ENCODE peak calls at places on chromosomes 11 and 22, in six cellular contexts. One of them, this sample, is unnamed.

GRCh38 chr11:46472662-46472994 is 81.1 kb upstream of the CHRM4 start:
- DNase-seq in endothelial cell of umbilical vein: no peak
- DNase-seq in K562: no peak
- DNase-seq in WTC11: no peak
- DNase-seq in H1: no peak
- DNase-seq in A549: no peak
- DNase-seq in this sample: peak

GRCh38 chr11:112694813-112695212 is 266.4 kb upstream of the NCAM1 start:
- DNase-seq in A549: peak
- DNase-seq in endothelial cell of umbilical vein: no peak
- DNase-seq in WTC11: no peak
- DNase-seq in H1: no peak
- DNase-seq in K562: no peak
- DNase-seq in this sample: no peak

GRCh38 chr11:92693146-92693545 is 276.3 kb upstream of the MTNR1B start:
- DNase-seq in A549: no peak
- DNase-seq in K562: no peak
- DNase-seq in H1: no peak
- DNase-seq in WTC11: no peak
- DNase-seq in endothelial cell of umbilical vein: no peak
- DNase-seq in this sample: no peak

GRCh38 chr11:124762077-124762623 is at the start of gene ESAM:
- DNase-seq in A549: peak
- DNase-seq in WTC11: peak
- DNase-seq in K562: peak
- DNase-seq in H1: peak
- DNase-seq in endothelial cell of umbilical vein: no peak
- DNase-seq in this sample: no peak

GRCh38 chr11:124884340-124884739 is 13.3 kb downstream of the ROBO4 start:
- DNase-seq in endothelial cell of umbilical vein: no peak
- DNase-seq in WTC11: no peak
- DNase-seq in A549: no peak
- DNase-seq in H1: no peak
- DNase-seq in K562: no peak
- DNase-seq in this sample: no peak

GRCh38 chr11:117614695-117615094 is 182.3 kb downstream of the DSCAML1 start:
- DNase-seq in H1: no peak
- DNase-seq in endothelial cell of umbilical vein: no peak
- DNase-seq in K562: no peak
- DNase-seq in A549: no peak
- DNase-seq in WTC11: peak
- DNase-seq in this sample: no peak

GRCh38 chr11:3199537-3200295 is 18.9 kb downstream of the MRGPRG start:
- DNase-seq in K562: no peak
- DNase-seq in WTC11: no peak
- DNase-seq in endothelial cell of umbilical vein: no peak
- DNase-seq in H1: no peak
- DNase-seq in A549: no peak
- DNase-seq in this sample: no peak

GRCh38 chr11:5767056-5767455 is 13.0 kb downstream of the OR52N4 start:
- DNase-seq in H1: no peak
- DNase-seq in K562: no peak
- DNase-seq in A549: no peak
- DNase-seq in WTC11: no peak
- DNase-seq in endothelial cell of umbilical vein: no peak
- DNase-seq in this sample: no peak

GRCh38 chr22:39204216-39204615 is 40.6 kb downstream of the PDGFB start:
- DNase-seq in K562: no peak
- DNase-seq in endothelial cell of umbilical vein: no peak
- DNase-seq in WTC11: no peak
- DNase-seq in A549: no peak
- DNase-seq in H1: no peak
- DNase-seq in this sample: no peak

GRCh38 chr11:65089621-65090020 is 5.6 kb downstream of the ZFPL1 start:
- DNase-seq in A549: no peak
- DNase-seq in K562: no peak
- DNase-seq in endothelial cell of umbilical vein: no peak
- DNase-seq in H1: no peak
- DNase-seq in WTC11: no peak
- DNase-seq in this sample: no peak

GRCh38 chr11:35390737-35391682 is 28.3 kb downstream of the SLC1A2 start:
- DNase-seq in endothelial cell of umbilical vein: no peak
- DNase-seq in K562: no peak
- DNase-seq in H1: no peak
- DNase-seq in A549: peak
- DNase-seq in WTC11: no peak
- DNase-seq in this sample: peak

GRCh38 chr11:104609297-104609696 is 289.0 kb downstream of the CASP12 start:
- DNase-seq in K562: no peak
- DNase-seq in A549: peak
- DNase-seq in H1: no peak
- DNase-seq in WTC11: peak
- DNase-seq in endothelial cell of umbilical vein: peak
- DNase-seq in this sample: peak

GRCh38 chr11:12694182-12694531 is 19.9 kb downstream of the TEAD1 start:
- DNase-seq in H1: no peak
- DNase-seq in WTC11: no peak
- DNase-seq in K562: no peak
- DNase-seq in endothelial cell of umbilical vein: no peak
- DNase-seq in A549: peak
- DNase-seq in this sample: no peak

GRCh38 chr11:12693075-12693473 is 18.9 kb downstream of the TEAD1 start:
- DNase-seq in WTC11: no peak
- DNase-seq in A549: peak
- DNase-seq in H1: no peak
- DNase-seq in K562: no peak
- DNase-seq in endothelial cell of umbilical vein: no peak
- DNase-seq in this sample: no peak

GRCh38 chr11:12691473-12691872 is 17.3 kb downstream of the TEAD1 start:
- DNase-seq in H1: no peak
- DNase-seq in K562: no peak
- DNase-seq in WTC11: no peak
- DNase-seq in A549: no peak
- DNase-seq in endothelial cell of umbilical vein: no peak
- DNase-seq in this sample: peak

GRCh38 chr11:12693485-12694181 is 19.4 kb downstream of the TEAD1 start:
- DNase-seq in H1: no peak
- DNase-seq in K562: no peak
- DNase-seq in A549: peak
- DNase-seq in WTC11: no peak
- DNase-seq in endothelial cell of umbilical vein: peak
- DNase-seq in this sample: peak

DNA sequence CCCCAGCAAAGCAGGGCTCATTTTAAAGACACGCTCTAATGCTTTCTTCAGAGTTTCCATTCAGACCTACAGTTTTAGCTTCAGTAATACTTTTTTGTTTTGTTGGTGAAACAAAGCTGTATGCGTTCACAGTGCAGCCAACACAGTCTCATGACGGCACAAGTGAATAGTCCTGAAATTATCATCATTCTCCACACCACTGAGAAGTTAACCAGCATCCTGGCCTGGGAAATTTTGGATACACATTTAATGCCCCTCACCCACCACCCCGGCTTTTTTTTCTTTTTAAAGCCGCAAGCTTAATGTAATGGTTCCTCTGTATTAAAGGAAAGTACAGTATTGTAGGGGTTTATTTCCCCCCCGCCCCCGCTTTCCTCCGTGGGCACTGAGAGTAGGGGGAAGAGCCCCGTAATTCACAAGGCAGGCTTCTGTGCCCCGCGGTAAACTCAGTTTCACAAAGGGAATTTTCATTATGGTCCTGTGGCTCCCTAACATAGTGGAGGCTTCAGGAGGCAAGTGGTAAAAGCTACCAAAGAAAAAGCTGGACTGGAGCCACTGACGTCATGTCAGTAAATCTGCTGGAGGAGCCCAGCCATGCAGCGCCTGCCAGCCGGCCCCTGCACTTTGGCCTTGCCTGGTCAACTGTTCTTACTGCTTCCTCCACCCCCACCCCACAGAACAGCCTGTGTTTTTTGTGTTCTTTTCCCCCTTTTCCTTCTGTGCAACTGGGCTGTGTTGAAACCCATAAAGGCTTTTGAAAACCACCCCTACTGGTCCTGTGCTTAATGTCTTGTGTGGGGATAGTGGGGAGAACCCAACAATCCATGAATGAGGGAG is 18.2 kb downstream of the TEAD1 start:
- DNase-seq in K562: no peak
- DNase-seq in H1: no peak
- DNase-seq in WTC11: no peak
- DNase-seq in A549: peak
- DNase-seq in endothelial cell of umbilical vein: peak
- DNase-seq in this sample: peak
- TF ChIP-seq JUN in K562: no peak
- TF ChIP-seq JUN in H1: no peak
- TF ChIP-seq JUN in WTC11: no peak
- TF ChIP-seq JUN in A549: peak
- TF ChIP-seq JUN in endothelial cell of umbilical vein: peak
- TF ChIP-seq JUN in this sample: peak

GRCh38 chr11:44484211-44484610 is 81.3 kb upstream of the CD82 start:
- DNase-seq in WTC11: peak
- DNase-seq in H1: no peak
- DNase-seq in K562: peak
- DNase-seq in endothelial cell of umbilical vein: peak
- DNase-seq in A549: peak
- DNase-seq in this sample: peak
- TF ChIP-seq JUN in WTC11: no peak
- TF ChIP-seq JUN in H1: no peak
- TF ChIP-seq JUN in K562: no peak
- TF ChIP-seq JUN in endothelial cell of umbilical vein: no peak
- TF ChIP-seq JUN in A549: no peak
- TF ChIP-seq JUN in this sample: no peak

DNA sequence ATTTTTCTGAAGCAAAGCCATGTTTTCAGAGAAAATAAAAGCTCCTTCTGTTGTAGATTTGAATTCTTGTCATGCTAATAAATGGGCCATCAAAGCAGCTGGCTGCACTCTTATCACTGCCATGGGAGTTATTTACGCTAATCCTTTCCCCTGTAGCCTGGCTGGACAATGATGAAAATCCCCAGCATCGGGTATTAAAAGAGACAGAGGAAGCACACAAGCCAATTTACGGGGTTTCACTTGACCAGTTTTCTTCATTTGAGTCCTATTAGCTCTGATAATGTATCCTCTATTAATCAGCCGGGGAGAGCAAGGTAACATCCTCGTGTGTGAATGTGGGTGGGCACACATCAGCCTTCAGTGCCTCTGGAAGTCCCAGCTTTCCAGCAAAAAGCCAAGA is 470.2 kb upstream of the API5 start:
- DNase-seq in A549: no peak
- DNase-seq in WTC11: no peak
- DNase-seq in K562: no peak
- DNase-seq in H1: no peak
- DNase-seq in endothelial cell of umbilical vein: no peak
- DNase-seq in this sample: no peak
- TF ChIP-seq JUN in A549: no peak
- TF ChIP-seq JUN in WTC11: no peak
- TF ChIP-seq JUN in K562: no peak
- TF ChIP-seq JUN in H1: no peak
- TF ChIP-seq JUN in endothelial cell of umbilical vein: no peak
- TF ChIP-seq JUN in this sample: no peak

GRCh38 chr11:68341557-68342458 is 29.4 kb downstream of the LRP5 start:
- DNase-seq in K562: no peak
- DNase-seq in H1: no peak
- DNase-seq in endothelial cell of umbilical vein: no peak
- DNase-seq in A549: no peak
- DNase-seq in WTC11: no peak
- DNase-seq in this sample: no peak
- TF ChIP-seq JUN in K562: no peak
- TF ChIP-seq JUN in H1: no peak
- TF ChIP-seq JUN in endothelial cell of umbilical vein: no peak
- TF ChIP-seq JUN in A549: no peak
- TF ChIP-seq JUN in WTC11: no peak
- TF ChIP-seq JUN in this sample: no peak

GRCh38 chr11:76230392-76230791 is 24.1 kb upstream of the WNT11 start:
- DNase-seq in A549: no peak
- DNase-seq in endothelial cell of umbilical vein: no peak
- DNase-seq in WTC11: no peak
- DNase-seq in H1: no peak
- DNase-seq in K562: no peak
- DNase-seq in this sample: no peak

GRCh38 chr11:76233936-76234703 is 27.8 kb upstream of the WNT11 start:
- DNase-seq in endothelial cell of umbilical vein: peak
- DNase-seq in WTC11: no peak
- DNase-seq in H1: no peak
- DNase-seq in K562: peak
- DNase-seq in A549: no peak
- DNase-seq in this sample: no peak

GRCh38 chr11:76233196-76233921 is 27.1 kb upstream of the WNT11 start:
- DNase-seq in endothelial cell of umbilical vein: no peak
- DNase-seq in WTC11: no peak
- DNase-seq in A549: no peak
- DNase-seq in K562: no peak
- DNase-seq in H1: no peak
- DNase-seq in this sample: no peak

GRCh38 chr11:76231339-76231738 is 25.0 kb upstream of the WNT11 start:
- DNase-seq in WTC11: no peak
- DNase-seq in A549: no peak
- DNase-seq in K562: no peak
- DNase-seq in H1: no peak
- DNase-seq in endothelial cell of umbilical vein: no peak
- DNase-seq in this sample: no peak

DNA sequence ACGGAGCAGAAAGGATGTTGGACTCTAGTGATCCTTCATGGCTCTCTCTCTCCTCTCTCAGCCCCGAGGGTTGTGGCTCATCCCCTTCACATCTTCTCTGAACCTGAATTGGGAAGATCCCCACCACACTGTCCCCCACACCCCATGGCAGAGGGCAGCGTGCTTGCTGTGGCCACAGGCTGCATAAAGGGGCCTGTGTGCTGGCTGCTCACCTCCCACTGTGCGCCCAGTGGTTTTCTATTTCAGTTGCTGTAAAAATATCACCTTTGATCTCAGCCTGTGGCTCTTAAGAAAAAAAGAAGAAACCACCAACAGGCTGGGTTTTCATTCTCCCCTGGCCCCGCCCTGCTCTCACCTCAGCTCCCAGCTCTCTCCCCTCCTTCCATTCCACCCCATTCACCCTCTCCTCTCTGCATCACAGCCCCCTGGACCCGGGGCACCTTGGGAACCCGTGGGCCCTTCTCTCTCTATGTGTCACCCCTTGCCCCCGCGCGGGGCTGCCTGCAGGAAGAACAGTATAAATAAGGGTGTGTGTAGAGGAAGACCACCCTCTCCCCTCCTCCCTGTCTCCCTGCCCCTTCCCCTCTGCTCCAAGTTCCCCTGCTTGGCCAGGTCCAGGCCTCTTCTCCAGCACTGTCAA is 25.8 kb upstream of the WNT11 start:
- DNase-seq in H1: no peak
- DNase-seq in A549: no peak
- DNase-seq in WTC11: no peak
- DNase-seq in endothelial cell of umbilical vein: no peak
- DNase-seq in K562: peak
- DNase-seq in this sample: no peak
- TF ChIP-seq JUN in H1: no peak
- TF ChIP-seq JUN in A549: no peak
- TF ChIP-seq JUN in WTC11: no peak
- TF ChIP-seq JUN in endothelial cell of umbilical vein: no peak
- TF ChIP-seq JUN in K562: no peak
- TF ChIP-seq JUN in this sample: no peak